ENCODE peak calls at places on chromosomes 12 and 14, in nine cellular contexts. U is coronary artery, B is adipocyte, T is fibroblast of the aortic adventitia, X is psoas muscle, Y is HFF-Myc, R is MM.1S, G is WERI-Rb-1, S is endodermal cell. C is an unnamed sample.

GRCh38 chr12:106248849-106249371 is 1.1 kb upstream of the CKAP4 start:
- DNase-seq in U (no peak), B (peak), T (peak), X (no peak), Y (no peak), R (peak), G (no peak), S (peak), C (no peak)

GRCh38 chr14:73644531-73645247 is at the start of gene DNAL1:
- DNase-seq in U (peak), B (peak), T (peak), X (peak), Y (peak), R (peak), G (peak), S (peak), C (peak)

GRCh38 chr14:51733147-51733546 is 81.4 kb downstream of the FRMD6 start:
- DNase-seq in U (no peak), B (no peak), T (no peak), X (no peak), Y (no peak), R (no peak), G (no peak), S (no peak), C (no peak)

GRCh38 chr12:88546851-88547250 is 33.4 kb downstream of the KITLG start:
- DNase-seq in U (no peak), B (peak), T (peak), X (no peak), Y (no peak), R (no peak), G (no peak), S (no peak), C (peak)

GRCh38 chr12:127785535-127785934 is 481.4 kb upstream of the TMEM132C start:
- DNase-seq in U (no peak), B (peak), T (peak), X (no peak), Y (peak), R (no peak), G (no peak), S (no peak), C (no peak)

GRCh38 chr12:132593071-132593470 is 17.3 kb downstream of the LRCOL1 start:
- DNase-seq in U (no peak), B (no peak), T (no peak), X (peak), Y (no peak), R (no peak), G (no peak), S (no peak), C (no peak)

GRCh38 chr14:32998433-32998832 is 59.8 kb downstream of the NPAS3 start:
- DNase-seq in U (no peak), B (peak), T (peak), X (no peak), Y (peak), R (no peak), G (peak), S (no peak), C (no peak)

GRCh38 chr12:130826151-130826801 is 12.8 kb downstream of the STX2 start:
- DNase-seq in U (peak), B (peak), T (peak), X (peak), Y (no peak), R (no peak), G (peak), S (peak), C (no peak)

GRCh38 chr12:11654338-11654737 is 4.9 kb downstream of the ETV6 start:
- DNase-seq in U (no peak), B (no peak), T (no peak), X (no peak), Y (no peak), R (no peak), G (no peak), S (no peak), C (no peak)

GRCh38 chr12:45611061-45611460 is 118.4 kb upstream of the ARID2 start:
- DNase-seq in U (no peak), B (no peak), T (no peak), X (no peak), Y (no peak), R (no peak), G (no peak), S (no peak), C (no peak)

GRCh38 chr14:89357655-89358297 is 59.3 kb downstream of the FOXN3 start:
- DNase-seq in U (no peak), B (no peak), T (no peak), X (no peak), Y (no peak), R (no peak), G (no peak), S (no peak), C (no peak)

GRCh38 chr14:33348510-33348909 is 409.8 kb downstream of the NPAS3 start:
- DNase-seq in U (no peak), B (no peak), T (no peak), X (no peak), Y (no peak), R (no peak), G (no peak), S (no peak), C (no peak)

GRCh38 chr14:68637106-68638021 is 155.5 kb downstream of the ZFP36L1 start:
- DNase-seq in U (no peak), B (no peak), T (peak), X (no peak), Y (no peak), R (no peak), G (no peak), S (peak), C (no peak)

GRCh38 chr12:52715416-52715815 is 12.1 kb upstream of the KRT77 start:
- DNase-seq in U (no peak), B (no peak), T (no peak), X (no peak), Y (no peak), R (no peak), G (peak), S (peak), C (no peak)

GRCh38 chr12:120117961-120118709 is 1.6 kb upstream of the RAB35 start:
- DNase-seq in U (no peak), B (peak), T (peak), X (no peak), Y (no peak), R (no peak), G (no peak), S (peak), C (no peak)

DNA sequence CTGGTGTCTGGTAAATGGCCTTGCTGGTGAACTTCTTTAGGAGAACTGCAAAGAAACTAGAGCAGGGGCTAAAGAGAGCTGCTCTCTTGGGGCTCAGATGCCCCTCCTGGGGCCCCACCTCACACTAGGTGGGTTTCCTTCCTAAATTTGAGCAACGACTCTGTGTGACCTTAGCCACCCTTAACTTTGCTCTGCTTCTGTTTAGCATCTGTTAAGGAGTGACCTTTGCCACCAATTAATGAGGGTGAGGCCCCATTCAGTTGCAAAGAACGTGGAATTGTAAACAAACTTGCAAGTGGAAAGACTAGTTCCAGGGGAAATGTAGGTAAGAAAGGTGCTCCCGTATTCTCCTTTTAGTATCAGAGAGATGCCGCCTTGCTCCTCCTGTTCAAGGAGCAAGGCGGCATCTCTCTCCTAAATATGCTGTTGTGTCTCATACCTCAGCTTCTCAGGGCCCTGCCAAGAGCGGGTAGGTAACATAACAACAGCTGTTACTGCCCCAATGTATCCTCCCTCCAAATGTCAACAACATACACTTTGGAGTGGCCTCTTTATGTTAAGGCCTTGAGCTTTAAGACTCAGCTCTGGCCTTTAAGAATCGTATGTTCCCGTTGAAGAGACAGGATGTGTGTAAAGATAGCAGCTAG is 77.6 kb upstream of the FUT8 start:
- DNase-seq in U (no peak), B (no peak), T (no peak), X (no peak), Y (no peak), R (no peak), G (no peak), S (peak), C (no peak)
- H3K4me3 ChIP-seq in U (no peak), B (peak), T (no peak), X (no peak), Y (no peak), R (no peak), G (no peak), S (peak), C (no peak)

GRCh38 chr14:106268013-106268727 is 741.8 kb downstream of the TMEM121 start:
- DNase-seq in U (no peak), B (no peak), T (no peak), X (no peak), Y (no peak), R (no peak), G (peak), S (no peak), C (no peak)
- H3K4me3 ChIP-seq in U (no peak), B (no peak), T (no peak), X (no peak), Y (no peak), R (no peak), G (no peak), S (no peak), C (no peak)

DNA sequence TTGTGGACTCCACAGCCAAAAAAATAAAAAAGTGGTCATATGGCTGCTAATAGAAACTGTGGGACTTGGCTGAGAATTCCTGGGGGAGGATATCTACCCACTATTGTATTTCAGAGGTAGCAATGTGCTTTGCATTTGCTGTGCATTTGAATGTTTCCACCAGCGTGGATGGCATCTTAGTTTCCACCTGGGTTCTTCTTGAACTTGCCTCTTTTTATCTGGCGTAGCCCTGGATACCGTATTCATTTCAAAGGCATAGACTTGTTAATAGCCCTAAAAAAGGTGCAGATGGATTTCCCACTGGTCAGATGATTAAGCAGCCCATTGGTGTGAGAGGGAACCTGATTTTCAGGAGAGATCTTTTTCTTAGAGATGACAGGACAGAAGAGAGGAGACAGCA is 1.9 kb upstream of the MYF5 start:
- DNase-seq in U (no peak), B (no peak), T (no peak), X (no peak), Y (no peak), R (no peak), G (no peak), S (peak), C (no peak)
- H3K4me3 ChIP-seq in U (no peak), B (no peak), T (no peak), X (peak), Y (no peak), R (no peak), G (no peak), S (no peak), C (peak)

GRCh38 chr14:87261621-87262020 is 731.4 kb downstream of the GALC start:
- DNase-seq in U (no peak), B (no peak), T (no peak), X (no peak), Y (no peak), R (no peak), G (no peak), S (no peak), C (no peak)

GRCh38 chr14:87264386-87264785 is 728.6 kb downstream of the GALC start:
- DNase-seq in U (no peak), B (no peak), T (no peak), X (no peak), Y (no peak), R (no peak), G (no peak), S (no peak), C (no peak)

GRCh38 chr14:87268997-87269396 is 724.0 kb downstream of the GALC start:
- DNase-seq in U (no peak), B (no peak), T (no peak), X (no peak), Y (no peak), R (no peak), G (no peak), S (no peak), C (no peak)

GRCh38 chr14:87260460-87260859 is 732.5 kb downstream of the GALC start:
- DNase-seq in U (no peak), B (no peak), T (no peak), X (no peak), Y (no peak), R (no peak), G (no peak), S (no peak), C (no peak)

DNA sequence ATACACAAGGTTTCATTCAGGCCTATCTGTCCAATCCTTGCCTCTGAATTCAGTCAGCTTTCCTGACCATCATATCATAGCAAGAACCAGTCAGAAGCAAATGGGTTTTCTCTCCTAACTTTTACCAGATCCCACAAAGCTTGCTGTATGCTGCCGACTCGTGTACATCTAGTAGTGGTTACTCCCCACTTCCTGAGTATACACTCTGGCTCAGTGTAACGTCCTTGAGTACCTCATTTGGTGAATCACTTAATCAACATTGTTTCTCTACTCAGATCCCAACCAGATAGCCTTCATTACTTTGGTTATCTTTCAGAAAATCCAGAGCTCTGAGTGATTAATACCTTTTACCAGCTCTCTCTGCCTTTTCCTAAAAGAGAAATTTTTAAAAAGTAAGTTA is 728.2 kb downstream of the GALC start:
- DNase-seq in U (no peak), B (no peak), T (no peak), X (no peak), Y (no peak), R (no peak), G (no peak), S (no peak), C (no peak)
- H3K4me3 ChIP-seq in U (no peak), B (no peak), T (no peak), X (no peak), Y (no peak), R (no peak), G (no peak), S (peak), C (no peak)

GRCh38 chr12:57763881-57764661 is 2.8 kb downstream of the CYP27B1 start:
- DNase-seq in U (no peak), B (no peak), T (no peak), X (no peak), Y (no peak), R (no peak), G (no peak), S (no peak), C (no peak)
- H3K4me3 ChIP-seq in U (no peak), B (no peak), T (no peak), X (no peak), Y (no peak), R (peak), G (no peak), S (no peak), C (no peak)

DNA sequence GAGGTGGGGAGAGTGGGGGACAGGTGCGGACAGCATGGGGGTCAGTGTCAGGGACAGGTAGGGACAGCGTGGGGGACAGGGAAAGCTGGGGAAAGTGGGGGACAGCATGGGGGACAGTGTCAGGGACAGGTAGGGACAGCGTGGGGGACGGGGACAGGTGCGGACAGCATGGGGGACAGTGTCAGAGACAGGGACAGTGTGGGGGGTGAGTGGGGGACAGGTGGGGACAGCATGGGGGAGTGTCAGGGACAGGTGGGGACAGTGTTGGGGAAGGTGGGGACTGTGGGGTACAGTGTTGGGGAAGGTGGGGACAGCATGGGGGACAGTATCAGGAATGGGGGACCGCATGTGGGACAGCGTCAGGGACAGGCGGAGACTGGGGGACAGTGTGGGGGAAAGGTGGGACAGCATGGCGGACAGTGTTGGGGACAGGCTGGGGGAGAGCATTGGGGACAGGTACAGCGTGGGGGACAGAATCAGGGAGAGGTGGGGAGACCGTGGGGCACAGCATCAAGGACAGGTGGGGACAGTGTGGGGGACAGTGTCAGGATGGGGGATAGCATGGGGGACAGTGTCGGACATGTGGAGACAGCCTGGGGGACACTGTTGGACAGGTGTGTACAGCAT is 96.1 kb downstream of the TMEM121 start:
- DNase-seq in U (no peak), B (no peak), T (no peak), X (no peak), Y (no peak), R (no peak), G (no peak), S (no peak), C (no peak)
- H3K4me3 ChIP-seq in U (no peak), B (no peak), T (no peak), X (no peak), Y (no peak), R (no peak), G (no peak), S (no peak), C (no peak)

DNA sequence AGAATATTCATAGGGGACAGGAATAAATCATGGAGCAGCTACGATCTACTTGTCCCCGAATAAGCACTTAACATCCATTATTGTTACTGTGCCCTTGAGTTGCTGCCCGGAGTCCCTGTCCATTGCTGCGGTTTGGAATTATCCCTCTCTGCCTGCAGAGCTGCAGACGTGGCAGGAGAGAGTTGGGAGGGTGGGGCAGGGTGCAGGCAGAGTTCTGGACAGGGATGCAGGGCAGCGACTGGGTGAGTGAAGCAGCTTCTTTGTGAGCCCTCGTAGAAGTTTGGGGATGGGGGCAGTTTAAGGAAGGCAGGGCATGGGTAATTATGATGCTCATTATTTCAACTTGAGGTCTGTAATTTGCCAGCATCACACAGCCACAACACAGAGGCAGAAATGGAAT is 52.6 kb upstream of the STON2 start:
- DNase-seq in U (no peak), B (no peak), T (no peak), X (no peak), Y (no peak), R (no peak), G (no peak), S (no peak), C (no peak)
- H3K4me3 ChIP-seq in U (peak), B (no peak), T (peak), X (peak), Y (no peak), R (no peak), G (no peak), S (no peak), C (no peak)

GRCh38 chr14:22564463-22564862 is 24.6 kb downstream of the DAD1 start:
- DNase-seq in U (no peak), B (no peak), T (no peak), X (no peak), Y (no peak), R (no peak), G (no peak), S (no peak), C (no peak)

GRCh38 chr14:22563987-22564386 is 25.0 kb downstream of the DAD1 start:
- DNase-seq in U (no peak), B (no peak), T (no peak), X (no peak), Y (no peak), R (peak), G (no peak), S (no peak), C (no peak)

GRCh38 chr14:22560638-22561365 is 28.2 kb downstream of the DAD1 start:
- DNase-seq in U (no peak), B (no peak), T (no peak), X (no peak), Y (no peak), R (no peak), G (no peak), S (no peak), C (no peak)

GRCh38 chr14:22561366-22561660 is 27.7 kb downstream of the DAD1 start:
- DNase-seq in U (no peak), B (no peak), T (no peak), X (no peak), Y (no peak), R (no peak), G (no peak), S (no peak), C (no peak)

DNA sequence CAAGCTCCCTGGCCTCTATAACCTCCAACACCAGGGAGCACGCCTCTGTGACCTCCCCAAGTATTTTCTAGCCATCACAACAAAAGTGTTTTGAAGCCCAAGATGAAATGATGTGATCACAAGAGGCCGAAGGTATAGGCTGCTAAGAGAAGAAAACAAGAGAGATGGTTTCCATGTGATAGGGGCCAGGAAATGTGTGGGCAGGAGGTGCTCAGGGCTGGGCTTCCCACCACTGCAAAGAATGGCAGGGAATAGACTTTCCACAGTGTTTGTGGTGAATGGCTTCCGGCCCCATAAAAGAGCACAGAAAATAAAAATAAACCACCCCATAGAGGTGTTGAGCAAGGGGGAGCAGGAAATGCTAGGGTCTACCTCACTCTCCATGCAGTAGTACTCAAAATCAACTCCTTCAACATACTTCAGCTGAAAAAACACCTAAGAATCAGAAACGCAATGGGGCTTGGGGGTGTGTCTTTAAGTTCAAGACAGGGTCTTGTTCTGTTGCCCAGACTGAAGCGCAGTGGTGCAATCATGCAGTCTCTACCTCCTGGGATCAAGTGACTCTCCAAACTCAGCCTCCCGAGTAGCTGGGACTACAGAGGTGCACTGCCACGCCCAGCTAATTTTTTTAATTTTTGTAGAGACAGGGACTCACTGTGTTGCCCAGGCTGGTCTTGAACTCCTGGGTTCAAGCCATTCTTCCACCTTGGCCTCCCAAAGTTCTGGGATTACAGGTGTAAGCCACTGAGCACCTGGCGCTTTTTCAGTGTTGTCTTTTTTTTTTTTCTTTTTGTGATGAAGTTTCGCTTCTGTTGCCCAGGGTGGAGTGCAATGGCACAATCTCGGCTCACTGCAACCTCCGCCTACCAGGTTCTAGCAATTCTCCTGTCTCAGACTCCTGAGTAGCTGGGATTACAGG is 27.1 kb downstream of the DAD1 start:
- DNase-seq in U (no peak), B (no peak), T (no peak), X (no peak), Y (no peak), R (no peak), G (no peak), S (no peak), C (no peak)
- H3K4me3 ChIP-seq in U (no peak), B (no peak), T (no peak), X (no peak), Y (no peak), R (no peak), G (no peak), S (no peak), C (no peak)